ENCODE peak calls at places on chromosomes 5 and 9, in nine cellular contexts. F, X, C, G, J, O, K, Z and B are unnamed samples.

GRCh38 chr9:87405677-87406544 is 91.8 kb upstream of the DAPK1 start:
- DNase-seq in X (no peak), G (no peak), F (no peak), O (no peak), K (peak), C (no peak), Z (no peak), J (no peak), B (no peak)

GRCh38 chr5:114789773-114790402 is 379.8 kb downstream of the TRIM36 start:
- DNase-seq in X (no peak), C (peak), O (no peak), G (peak), Z (no peak), F (no peak), J (no peak), K (peak), B (no peak)

GRCh38 chr5:129930221-129930620 is 26.0 kb downstream of the CHSY3 start:
- DNase-seq in G (no peak), C (no peak), K (peak), J (no peak), X (no peak), O (no peak), Z (no peak), F (no peak), B (no peak)

GRCh38 chr5:74122979-74123575 is 497.1 kb downstream of the ARHGEF28 start:
- DNase-seq in X (no peak), G (no peak), C (no peak), F (no peak), Z (no peak), O (no peak), J (no peak), K (no peak), B (no peak)

GRCh38 chr9:124420991-124421543 is 5.8 kb upstream of the PSMB7 start:
- DNase-seq in G (peak), Z (no peak), O (no peak), K (no peak), X (no peak), C (no peak), J (no peak), F (no peak), B (no peak)

GRCh38 chr5:92907914-92908606 is 673.0 kb downstream of the NR2F1-AS1 start:
- DNase-seq in X (no peak), O (no peak), Z (no peak), K (peak), C (no peak), G (peak), F (no peak), J (no peak), B (no peak)

GRCh38 chr9:34576593-34576935 is 13.0 kb downstream of the CNTFR start:
- DNase-seq in F (no peak), C (no peak), K (no peak), G (no peak), J (no peak), Z (no peak), O (no peak), X (no peak), B (no peak)

GRCh38 chr5:66882592-66883227 is 286.5 kb downstream of the MAST4 start:
- DNase-seq in C (no peak), G (no peak), J (no peak), X (no peak), Z (no peak), O (no peak), K (peak), F (no peak), B (no peak)

GRCh38 chr9:84315278-84315877 is 25.2 kb downstream of the SLC28A3 start:
- DNase-seq in F (peak), G (peak), C (peak), Z (peak), X (no peak), J (peak), K (peak), O (no peak), B (no peak)

GRCh38 chr9:108545446-108545845 is 310.3 kb downstream of the ACTL7B start:
- DNase-seq in O (no peak), Z (no peak), K (no peak), F (no peak), G (no peak), J (no peak), C (no peak), X (no peak), B (no peak)

GRCh38 chr5:112776301-112776856 is 38.7 kb downstream of the APC start:
- DNase-seq in C (no peak), F (no peak), J (no peak), K (peak), G (peak), Z (no peak), O (no peak), X (no peak), B (no peak)

GRCh38 chr9:124133752-124134151 is 122.2 kb downstream of the LHX2 start:
- DNase-seq in K (peak), J (peak), O (no peak), Z (peak), X (no peak), G (no peak), F (peak), C (peak), B (no peak)

GRCh38 chr9:131656356-131657030 is 83.4 kb downstream of the RAPGEF1 start:
- DNase-seq in C (peak), F (no peak), K (no peak), O (peak), J (no peak), X (peak), Z (peak), G (no peak), B (no peak)

GRCh38 chr5:1042626-1043025 is 34.0 kb downstream of the NKD2 start:
- DNase-seq in X (no peak), K (no peak), G (no peak), J (no peak), C (no peak), F (no peak), Z (no peak), O (no peak), B (no peak)

GRCh38 chr9:22009563-22009867 is 410 bp upstream of the CDKN2B start:
- DNase-seq in C (no peak), F (no peak), G (no peak), X (no peak), J (no peak), Z (no peak), K (no peak), O (no peak), B (no peak)
- TF ChIP-seq CTCF in C (no peak), F (no peak), G (no peak), X (peak), J (no peak), Z (no peak), K (peak), O (no peak), B (peak)

GRCh38 chr5:101473483-101473882 is 570.4 kb upstream of the ST8SIA4 start:
- DNase-seq in K (no peak), G (no peak), C (no peak), X (no peak), Z (no peak), O (no peak), J (no peak), F (no peak), B (no peak)
- TF ChIP-seq CTCF in K (no peak), G (no peak), C (no peak), X (no peak), Z (no peak), O (no peak), J (no peak), F (no peak), B (no peak)

GRCh38 chr5:78610163-78610583 is 38.4 kb downstream of the LHFPL2 start:
- DNase-seq in X (no peak), Z (peak), O (no peak), J (no peak), C (no peak), F (no peak), K (peak), G (peak), B (no peak)
- TF ChIP-seq CTCF in X (no peak), Z (no peak), O (no peak), J (no peak), C (no peak), F (no peak), K (peak), G (peak), B (no peak)

GRCh38 chr9:112097712-112098688 is 77.1 kb downstream of the SUSD1 start:
- DNase-seq in X (peak), Z (peak), F (peak), C (peak), J (peak), G (peak), K (peak), O (peak), B (no peak)
- TF ChIP-seq CTCF in X (peak), Z (peak), F (peak), C (peak), J (peak), G (peak), K (peak), O (peak), B (peak)

GRCh38 chr9:75932026-75932425 is 41.6 kb downstream of the PCSK5 start:
- DNase-seq in O (no peak), Z (no peak), C (no peak), F (no peak), G (no peak), K (no peak), X (no peak), J (no peak), B (no peak)
- TF ChIP-seq CTCF in O (no peak), Z (no peak), C (no peak), F (no peak), G (no peak), K (no peak), X (no peak), J (no peak), B (no peak)

DNA sequence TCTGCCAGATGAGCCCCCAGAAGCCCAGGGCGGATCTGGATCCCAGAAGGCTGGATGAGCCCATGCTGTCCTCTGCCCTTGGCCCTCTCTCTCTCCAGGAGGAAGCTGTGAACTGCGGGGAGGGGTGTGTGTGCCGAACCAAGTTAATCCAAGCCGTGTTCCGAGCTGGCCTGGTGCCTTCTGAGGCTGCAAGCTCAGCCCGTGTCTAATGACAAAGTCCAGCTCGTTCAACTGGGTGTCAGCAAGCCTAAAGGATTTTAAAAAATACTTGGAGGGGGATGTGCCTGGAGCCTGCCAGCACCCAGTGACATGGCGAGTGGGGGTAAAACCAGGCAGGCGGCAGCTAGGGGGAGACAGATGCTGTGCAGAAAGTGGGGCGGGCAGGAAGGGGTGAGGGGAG is 8.0 kb downstream of the STC2 start:
- DNase-seq in X (peak), J (peak), G (no peak), F (no peak), K (no peak), O (peak), C (no peak), Z (peak), B (peak)
- TF ChIP-seq CTCF in X (no peak), J (peak), G (no peak), F (no peak), K (no peak), O (no peak), C (no peak), Z (peak), B (peak)

GRCh38 chr5:10219068-10219467 is 30.6 kb downstream of the ATPSCKMT start:
- DNase-seq in C (no peak), Z (no peak), K (no peak), O (no peak), J (no peak), X (no peak), F (no peak), G (no peak), B (no peak)

GRCh38 chr5:10222326-10222725 is 27.4 kb downstream of the ATPSCKMT start:
- DNase-seq in O (no peak), K (no peak), X (no peak), F (no peak), G (no peak), C (no peak), J (no peak), Z (no peak), B (no peak)

GRCh38 chr5:10216107-10216506 is 33.6 kb downstream of the ATPSCKMT start:
- DNase-seq in G (no peak), J (no peak), F (no peak), K (no peak), X (no peak), Z (no peak), C (no peak), O (no peak), B (no peak)

GRCh38 chr5:10218658-10219057 is 31.0 kb downstream of the ATPSCKMT start:
- DNase-seq in G (no peak), X (no peak), Z (no peak), O (no peak), K (no peak), J (no peak), C (no peak), F (no peak), B (no peak)

DNA sequence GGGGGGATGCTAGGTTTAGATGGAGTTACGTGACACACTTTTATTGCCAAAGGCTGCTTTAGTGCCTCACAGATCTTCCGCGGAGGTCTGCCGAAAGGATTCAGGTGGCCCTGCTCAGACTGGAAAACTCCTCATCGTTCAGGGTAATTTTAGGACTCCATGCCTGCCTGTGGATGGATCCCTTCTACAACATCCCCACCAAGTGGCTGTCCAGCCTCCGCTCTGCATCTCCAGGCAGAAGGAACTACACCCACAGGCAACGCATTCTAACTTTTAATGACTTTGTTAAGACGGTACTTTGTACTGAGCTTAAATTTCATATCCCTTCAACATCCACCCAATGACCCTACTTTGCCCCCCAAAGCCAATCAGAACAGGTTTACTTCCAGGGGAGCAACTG is 29.4 kb downstream of the ATPSCKMT start:
- DNase-seq in O (no peak), C (no peak), X (no peak), J (peak), G (no peak), K (no peak), Z (no peak), F (no peak), B (no peak)
- TF ChIP-seq CTCF in O (no peak), C (no peak), X (no peak), J (peak), G (no peak), K (no peak), Z (no peak), F (no peak), B (peak)

DNA sequence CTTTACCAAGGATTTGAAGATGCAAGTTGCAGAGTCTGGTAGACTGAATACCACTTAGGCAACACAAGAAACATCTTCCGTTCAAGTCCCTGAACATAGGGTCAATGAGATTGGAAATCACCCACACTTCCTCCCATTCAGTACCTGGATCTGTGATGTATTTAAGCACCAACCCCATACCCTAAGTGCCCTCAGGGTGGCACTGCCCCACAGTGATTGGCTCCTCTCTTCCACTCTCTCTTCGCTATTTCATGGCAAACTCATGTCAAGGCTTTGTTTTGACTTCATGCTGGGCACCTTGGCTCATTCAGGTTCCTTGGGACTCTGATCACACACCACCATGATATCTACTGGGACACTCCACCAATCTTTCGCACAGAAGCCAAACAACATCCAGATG is 53.7 kb downstream of the GGTA1 start:
- DNase-seq in J (peak), C (no peak), G (no peak), K (no peak), O (no peak), F (no peak), X (no peak), Z (no peak), B (no peak)
- TF ChIP-seq CTCF in J (peak), C (no peak), G (peak), K (no peak), O (no peak), F (no peak), X (no peak), Z (peak), B (no peak)

DNA sequence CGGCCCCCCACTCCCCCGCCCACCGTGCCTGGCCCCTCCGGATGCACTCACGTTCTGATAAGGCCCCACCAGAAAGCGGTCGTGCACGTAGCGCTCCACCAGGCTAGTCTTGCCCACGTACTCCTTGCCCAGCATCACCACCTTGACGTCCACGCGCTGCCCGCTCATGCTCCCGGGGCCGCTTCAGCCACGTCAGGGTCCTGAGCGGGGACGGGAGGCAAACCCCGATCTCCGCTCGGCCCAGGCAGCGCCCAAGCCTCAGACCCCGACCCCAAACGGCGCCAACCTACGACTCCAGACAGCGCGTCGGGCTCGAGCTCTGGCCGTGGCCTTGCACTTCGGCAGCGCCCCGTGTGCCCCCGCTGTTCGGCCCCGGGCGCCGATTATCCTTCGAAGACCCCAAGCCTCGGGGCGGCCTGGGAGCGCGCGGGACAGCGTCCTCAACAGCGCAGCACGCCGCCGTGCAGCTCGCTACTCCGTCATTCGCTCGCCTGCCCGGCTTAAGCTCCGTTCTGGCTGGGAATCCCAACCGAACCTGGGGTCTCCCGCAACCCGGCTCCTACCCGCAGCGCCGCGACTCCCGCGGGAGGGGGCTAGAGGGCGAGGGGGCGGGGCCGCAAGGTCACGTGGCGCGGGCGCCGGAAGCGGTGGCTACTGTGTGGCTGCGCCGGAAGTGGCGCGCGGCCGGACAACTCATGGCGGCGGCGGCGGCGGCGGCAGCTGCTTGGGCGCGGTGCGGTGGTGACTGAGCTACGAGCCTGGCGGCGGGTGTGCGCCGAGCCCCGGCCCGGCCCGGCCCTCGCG is at the start of the genes PRELID1 and RAB24:
- DNase-seq in K (peak), X (peak), J (peak), Z (peak), O (peak), C (peak), F (peak), G (peak), B (no peak)
- TF ChIP-seq CTCF in K (peak), X (peak), J (peak), Z (peak), O (no peak), C (no peak), F (no peak), G (peak), B (peak)